ENCODE peak calls at places on chromosomes 2 and 18, in four cellular contexts. B, Q, H and M are unnamed samples.

GRCh38 chr2:66126936-66127527 is 307.9 kb upstream of the MEIS1 start:
- DNase-seq in B (no peak), Q (no peak), H (no peak), M (no peak)

GRCh38 chr18:8519102-8519501 is 90.1 kb upstream of the RAB12 start:
- DNase-seq in H (no peak), Q (no peak), B (no peak), M (no peak)

GRCh38 chr2:152525277-152525838 is 190.4 kb downstream of the FMNL2 start:
- DNase-seq in B (no peak), Q (no peak), H (no peak), M (no peak)

GRCh38 chr18:43863180-43863579 is 585.9 kb upstream of the SYT4 start:
- DNase-seq in B (no peak), Q (no peak), H (no peak), M (no peak)

GRCh38 chr18:48292229-48292628 is 117.0 kb downstream of the ZBTB7C start:
- DNase-seq in B (no peak), Q (no peak), H (no peak), M (no peak)

GRCh38 chr18:77124452-77124922 is 8.1 kb downstream of the MBP start:
- DNase-seq in B (peak; percentile 68), H (peak; percentile 52), Q (no peak), M (no peak)

GRCh38 chr2:218003994-218004419 is 1.2 kb upstream of the TNS1 start:
- DNase-seq in H (no peak), Q (peak; percentile 68), B (no peak), M (no peak)

GRCh38 chr2:172819943-172820342 is 84.3 kb downstream of the RAPGEF4 start:
- DNase-seq in H (no peak), B (no peak), Q (no peak), M (no peak)

GRCh38 chr2:31286230-31286629 is 52.3 kb downstream of the EHD3 start:
- DNase-seq in H (no peak), Q (no peak), B (no peak), M (no peak)

GRCh38 chr2:71852141-71852711 is 295.4 kb downstream of the CYP26B1 start:
- DNase-seq in Q (peak; percentile 23), B (no peak), H (peak; percentile 87), M (no peak)

GRCh38 chr2:30450025-30450424 is 3.0 kb downstream of the LCLAT1 start:
- DNase-seq in H (no peak), Q (no peak), B (no peak), M (no peak)

GRCh38 chr2:171792157-171792556 is 101.9 kb downstream of the SLC25A12 start:
- DNase-seq in H (no peak), Q (no peak), B (no peak), M (no peak)

GRCh38 chr2:110869472-110870446 is 137.4 kb downstream of the ACOXL start:
- DNase-seq in B (no peak), H (no peak), Q (no peak), M (no peak)

GRCh38 chr2:148177559-148177958 is 156.7 kb downstream of the MBD5 start:
- DNase-seq in H (no peak), Q (no peak), B (no peak), M (no peak)

GRCh38 chr2:138475394-138475793 is 26.2 kb upstream of the SPOPL start:
- DNase-seq in Q (no peak), B (peak; percentile 15), H (no peak), M (no peak)

GRCh38 chr2:188897096-188897495 is 77.1 kb upstream of the COL3A1 start:
- DNase-seq in B (no peak), H (no peak), Q (no peak), M (no peak)

GRCh38 chr2:1910562-1911256 is 166.4 kb upstream of the PXDN start:
- DNase-seq in Q (no peak), H (no peak), B (no peak), M (no peak)

DNA sequence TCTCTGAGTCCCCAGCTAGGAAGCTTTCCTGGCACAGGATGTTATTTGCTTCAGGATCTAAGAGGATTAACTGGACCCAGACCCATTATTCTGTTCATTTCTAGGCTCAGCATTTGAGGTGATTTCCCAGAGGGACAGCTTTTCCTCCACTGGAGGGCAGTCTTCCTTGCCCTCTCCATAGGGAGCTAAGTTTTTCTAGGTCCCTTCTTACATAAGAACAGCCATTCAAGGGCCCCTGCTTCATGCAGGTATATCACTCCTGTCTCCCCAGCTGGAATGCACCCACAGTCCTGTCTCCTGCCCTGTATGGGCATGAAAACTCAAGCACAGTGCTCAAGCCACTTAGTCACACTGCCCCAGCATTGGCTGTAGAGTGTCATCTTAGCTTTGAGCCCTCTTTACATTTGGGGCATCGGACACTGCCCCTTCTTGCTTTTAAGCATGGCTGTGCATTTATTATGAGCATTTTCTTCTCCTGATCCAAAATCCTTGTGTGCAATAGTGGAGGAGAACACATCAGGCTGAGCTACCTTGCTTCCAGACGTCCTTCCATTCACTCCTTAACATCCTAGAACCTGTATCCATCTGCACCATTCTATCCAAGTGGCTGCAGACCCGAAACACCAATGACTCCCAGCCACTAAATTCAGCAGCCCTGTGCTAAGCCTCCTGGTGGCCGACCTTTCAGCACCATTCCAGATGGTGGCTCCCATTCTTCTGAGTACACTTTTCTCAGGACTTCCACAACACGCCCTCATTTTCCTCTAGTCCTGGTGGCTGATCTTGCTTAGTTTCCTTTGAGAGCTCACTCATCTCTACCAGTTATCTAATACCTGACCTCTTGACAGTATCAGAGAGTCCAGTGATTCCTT is 80.0 kb downstream of the COPS8 start:
- DNase-seq in H (no peak), Q (peak; percentile 57), B (no peak), M (no peak)
- TF ChIP-seq CTCF in H (no peak), Q (peak; percentile 62), B (peak; percentile 37), M (no peak)

GRCh38 chr2:146677280-146677679 is 1167.5 kb upstream of the ACVR2A start:
- DNase-seq in H (no peak), B (no peak), Q (no peak), M (no peak)
- TF ChIP-seq CTCF in H (no peak), B (no peak), Q (no peak), M (no peak)

DNA sequence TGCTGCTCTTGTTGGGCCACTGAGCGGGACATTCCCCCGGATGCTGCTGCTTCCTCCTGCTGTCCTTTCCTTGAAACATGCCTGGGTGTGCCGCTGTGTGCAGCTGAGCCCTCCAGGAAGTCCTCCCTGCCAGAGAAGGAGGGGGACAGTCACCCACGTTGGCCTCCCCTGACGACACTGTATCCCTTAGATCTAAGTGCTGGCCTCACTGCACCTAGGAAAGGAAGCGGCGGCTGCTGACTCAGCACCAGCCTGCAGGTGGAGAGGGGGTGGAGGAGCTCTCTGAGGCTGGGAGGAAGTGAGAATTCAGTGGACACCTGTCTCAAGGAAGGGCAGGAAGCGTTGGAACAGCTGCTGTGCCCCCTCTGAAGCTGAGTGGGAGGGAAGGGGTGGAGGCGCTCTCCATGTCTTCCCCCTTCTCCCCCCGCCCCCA is 239.8 kb downstream of the HAUS1 start:
- DNase-seq in Q (peak; percentile 52), H (no peak), B (peak; percentile 57), M (no peak)
- TF ChIP-seq CTCF in Q (no peak), H (no peak), B (no peak), M (no peak)

DNA sequence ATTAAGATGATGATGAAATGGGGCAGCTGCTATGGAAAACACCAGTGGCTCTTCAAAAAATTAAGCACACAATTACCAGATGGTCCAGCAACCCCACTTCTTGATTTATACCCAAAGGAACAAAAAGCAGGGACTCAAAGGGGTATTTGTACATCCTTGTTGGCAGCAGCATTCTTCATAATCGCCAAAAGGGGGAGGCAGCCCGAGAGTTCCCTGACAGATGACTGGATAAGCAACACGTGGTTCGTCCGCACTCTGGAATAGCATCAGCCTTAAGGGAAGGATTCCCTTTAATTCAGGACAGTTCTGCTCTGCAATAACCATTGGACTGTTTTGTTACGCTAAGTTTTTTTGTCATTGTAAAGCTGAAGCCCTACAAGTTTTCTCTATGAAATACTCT is 76.7 kb upstream of the TWIST2 start:
- DNase-seq in H (no peak), Q (peak; percentile 46), B (no peak), M (no peak)
- TF ChIP-seq CTCF in H (no peak), Q (peak; percentile 29), B (no peak), M (no peak)

GRCh38 chr2:102848366-102848839 is 86.6 kb downstream of the TMEM182 start:
- DNase-seq in Q (peak; percentile 93), B (peak; percentile 21), H (peak; percentile 90), M (no peak)
- TF ChIP-seq CTCF in Q (peak; percentile 29), B (no peak), H (no peak), M (no peak)